ENCODE peak calls at places on chromosomes 7 and 10, in four cellular contexts. Y, K, H and P are unnamed samples.

GRCh38 chr7:81839708-81840359 is 70.0 kb upstream of the HGF start:
- DNase-seq in H (no peak), Y (no peak), K (no peak), P (no peak)

GRCh38 chr7:151520419-151521229 is 929 bp upstream of the RHEB start:
- DNase-seq in Y (peak; percentile 33), K (peak; percentile 11), H (peak; percentile 17), P (no peak)

GRCh38 chr10:34764347-34764991 is 50.6 kb downstream of the PARD3 start:
- DNase-seq in H (no peak), K (no peak), Y (no peak), P (no peak)

GRCh38 chr10:53765311-53765710 is 992.7 kb upstream of the MBL2 start:
- DNase-seq in H (no peak), K (no peak), Y (no peak), P (no peak)

GRCh38 chr7:91031757-91032156 is 232.5 kb upstream of the FZD1 start:
- DNase-seq in Y (no peak), K (no peak), H (no peak), P (no peak)

GRCh38 chr7:107815254-107815882 is 12.3 kb upstream of the SLC26A3 start:
- DNase-seq in Y (no peak), K (no peak), H (peak; percentile 14), P (no peak)

GRCh38 chr7:134625571-134625970 is 21.1 kb upstream of the BPGM start:
- DNase-seq in H (no peak), K (no peak), Y (no peak), P (no peak)

GRCh38 chr10:36148207-36148606 is 506.1 kb upstream of the FZD8 start:
- DNase-seq in H (no peak), K (no peak), Y (no peak), P (no peak)

GRCh38 chr7:130445008-130445407 is 4.2 kb upstream of the CEP41 start:
- DNase-seq in Y (no peak), H (no peak), K (no peak), P (no peak)

GRCh38 chr10:3803884-3804741 is 19.1 kb upstream of the KLF6 start:
- DNase-seq in K (no peak), H (peak; percentile 65), Y (no peak), P (peak; percentile 53)

GRCh38 chr7:104956753-104957450 is 57.1 kb upstream of the KMT2E start:
- DNase-seq in H (peak; percentile 26), K (no peak), Y (no peak), P (peak; percentile 44)

GRCh38 chr10:33837736-33838135 is 503.3 kb upstream of the NRP1 start:
- DNase-seq in H (no peak), K (no peak), Y (no peak), P (no peak)

GRCh38 chr10:76311752-76312699 is 880.6 kb downstream of the LRMDA start:
- DNase-seq in K (no peak), Y (peak; percentile 4), H (no peak), P (no peak)

GRCh38 chr10:79430506-79430905 is 14.9 kb downstream of the ZCCHC24 start:
- DNase-seq in Y (no peak), H (no peak), K (no peak), P (no peak)

GRCh38 chr7:124784879-124785818 is 19.6 kb upstream of the GPR37 start:
- DNase-seq in Y (peak; percentile 5), H (no peak), K (no peak), P (no peak)